ENCODE peak calls at places on chromosomes 5 and 9, in nine cellular contexts. P is stimulated activated CD8-positive, alpha-beta memory T cell treated with anti-CD3 and anti-CD28 coated beads, Interleukin-2, amount 100 ng/mL, for 1 hour; F is WTC11; H is T-cell; L is HT1080; E is NCI-H1105; N is hepatic stellate cell; O is body of pancreas; Y is anterior cingulate cortex. B is an unnamed sample.

GRCh38 chr9:6944093-6944551 is 186.3 kb downstream of the KDM4C start:
- DNase-seq in O (no peak), P (no peak), H (no peak), Y (no peak), L (peak), F (no peak), N (peak), E (peak), B (no peak)

GRCh38 chr9:114278881-114279570 is 43.9 kb upstream of the ORM1 start:
- DNase-seq in E (no peak), P (no peak), H (no peak), N (peak), L (peak), O (no peak), Y (no peak), F (peak), B (no peak)

GRCh38 chr9:34522091-34522887 is 501 bp downstream of the ENHO start:
- DNase-seq in P (no peak), N (no peak), Y (no peak), L (no peak), H (no peak), O (no peak), F (no peak), E (peak), B (no peak)

GRCh38 chr5:71974165-71974564 is 133.1 kb upstream of the MAP1B start:
- DNase-seq in L (peak), F (no peak), Y (no peak), O (peak), P (no peak), H (no peak), N (no peak), E (no peak), B (no peak)

GRCh38 chr9:96022445-96023031 is 147.0 kb downstream of the ERCC6L2 start:
- DNase-seq in Y (no peak), N (no peak), E (no peak), H (no peak), O (no peak), P (no peak), L (no peak), F (peak), B (peak)

GRCh38 chr9:121771418-121771817 is 120.0 kb downstream of the DAB2IP start:
- DNase-seq in E (no peak), O (no peak), H (no peak), N (no peak), F (no peak), P (no peak), L (no peak), Y (no peak), B (no peak)

GRCh38 chr9:137411670-137412380 is 11.1 kb downstream of the EXD3 start:
- DNase-seq in E (no peak), L (peak), O (peak), N (peak), F (no peak), Y (no peak), H (no peak), P (no peak), B (no peak)

GRCh38 chr9:133238851-133239532 is 29.9 kb upstream of the OBP2B start:
- DNase-seq in P (peak), F (peak), H (peak), L (peak), Y (no peak), O (peak), N (peak), E (no peak), B (peak)

GRCh38 chr5:61401726-61402125 is 69.7 kb downstream of the ZSWIM6 start:
- DNase-seq in N (peak), L (peak), O (no peak), P (no peak), H (no peak), F (no peak), E (no peak), Y (no peak), B (no peak)

GRCh38 chr9:3865373-3865772 is 339.6 kb upstream of the RFX3 start:
- DNase-seq in N (no peak), L (peak), O (no peak), P (no peak), F (no peak), Y (no peak), H (no peak), E (no peak), B (no peak)

GRCh38 chr5:154042751-154043150 is 4.0 kb downstream of the MFAP3 start:
- DNase-seq in O (no peak), L (no peak), Y (no peak), F (no peak), P (no peak), H (no peak), E (no peak), N (no peak), B (no peak)

GRCh38 chr9:7153566-7153965 is 395.8 kb downstream of the KDM4C start:
- DNase-seq in O (no peak), E (no peak), F (no peak), H (no peak), Y (no peak), L (no peak), P (no peak), N (no peak), B (no peak)

GRCh38 chr5:172035039-172035438 is 28.6 kb upstream of the FBXW11 start:
- DNase-seq in P (no peak), N (no peak), F (no peak), Y (no peak), O (no peak), L (no peak), E (no peak), H (no peak), B (no peak)

GRCh38 chr5:157222506-157223230 is 42.0 kb downstream of the ITK start:
- DNase-seq in F (no peak), P (peak), H (peak), L (peak), Y (no peak), O (no peak), N (no peak), E (no peak), B (no peak)

GRCh38 chr5:164175083-164175482 is 669.7 kb downstream of the MAT2B start:
- DNase-seq in H (no peak), E (no peak), F (no peak), L (peak), N (no peak), Y (no peak), O (no peak), P (no peak), B (no peak)

GRCh38 chr9:14439555-14439954 is 125.6 kb upstream of the NFIB start:
- DNase-seq in E (no peak), L (no peak), O (no peak), P (no peak), Y (no peak), H (no peak), N (no peak), F (no peak), B (no peak)

GRCh38 chr5:104540448-104540847 is 977.9 kb upstream of the NUDT12 start:
- DNase-seq in F (no peak), E (no peak), O (peak), L (peak), Y (no peak), P (no peak), N (no peak), H (no peak), B (no peak)

GRCh38 chr5:59596586-59597348 is 296.8 kb downstream of the PDE4D start:
- DNase-seq in P (no peak), Y (no peak), F (no peak), H (no peak), N (no peak), L (peak), O (no peak), E (no peak), B (no peak)

GRCh38 chr9:26863074-26863473 is 29.5 kb downstream of the CAAP1 start:
- DNase-seq in L (no peak), E (no peak), N (no peak), O (no peak), Y (no peak), H (no peak), P (no peak), F (no peak), B (no peak)

GRCh38 chr5:132754111-132754510 is 6.9 kb downstream of the CCNI2 start:
- DNase-seq in E (no peak), F (no peak), O (no peak), Y (no peak), H (no peak), L (no peak), P (no peak), N (no peak), B (no peak)

GRCh38 chr9:12916037-12916436 is 141.2 kb downstream of the LURAP1L start:
- DNase-seq in H (no peak), Y (no peak), O (peak), N (no peak), E (no peak), F (no peak), P (no peak), L (peak), B (no peak)

GRCh38 chr5:133006653-133007052 is 19.7 kb downstream of the ZCCHC10 start:
- DNase-seq in L (no peak), H (no peak), E (no peak), O (no peak), F (no peak), Y (no peak), P (no peak), N (no peak), B (no peak)

GRCh38 chr5:148730955-148731898 is 76.9 kb upstream of the HTR4 start:
- DNase-seq in Y (no peak), O (peak), H (peak), E (peak), P (peak), F (peak), N (peak), L (peak), B (peak)

GRCh38 chr5:156892223-156892622 is 42.1 kb downstream of the PPP1R2B start:
- DNase-seq in P (no peak), E (no peak), Y (no peak), O (no peak), F (no peak), N (no peak), L (no peak), H (no peak), B (no peak)

GRCh38 chr5:34522599-34523381 is 133.3 kb upstream of the RAI14 start:
- DNase-seq in O (peak), E (peak), F (peak), L (peak), N (peak), H (peak), Y (no peak), P (no peak), B (peak)

GRCh38 chr9:82152181-82152580 is 163.6 kb downstream of the SPATA31D1 start:
- DNase-seq in H (no peak), F (no peak), L (peak), E (no peak), N (no peak), O (no peak), P (no peak), Y (no peak), B (no peak)

GRCh38 chr9:130634191-130634768 is 30.1 kb upstream of the PRDM12 start:
- DNase-seq in H (no peak), N (no peak), P (no peak), E (no peak), L (no peak), O (no peak), Y (no peak), F (no peak), B (no peak)

B was measured in CD8-positive, alpha-beta T cell.